ENCODE peak calls at places on chromosomes 1 and 21, in eight cellular contexts. D is activated CD4-positive, alpha-beta T cell treated with anti-CD3 and anti-CD28 coated beads, Interleukin-2, amount 50 U/mL, for 24 hours; G is PC-9; K is effector memory CD4-positive, alpha-beta T cell; O is substantia nigra; U is cardiac fibroblast; Q is HFF-Myc; R is EL. F is an unnamed sample.

GRCh38 chr1:72285074-72285425 is 2.7 kb upstream of the NEGR1 start:
- DNase-seq in D (no peak), G (no peak), K (no peak), O (no peak), U (no peak), Q (no peak), R (no peak), F (no peak)

GRCh38 chr1:91741301-91741700 is 144.7 kb downstream of the TGFBR3 start:
- DNase-seq in D (no peak), G (no peak), K (no peak), O (no peak), U (peak), Q (no peak), R (peak), F (peak)

GRCh38 chr1:87132664-87133000 is 196.0 kb upstream of the LMO4 start:
- DNase-seq in D (no peak), G (no peak), K (no peak), O (no peak), U (no peak), Q (no peak), R (no peak), F (no peak)

GRCh38 chr21:39568380-39568779 is 44.4 kb upstream of the B3GALT5 start:
- DNase-seq in D (no peak), G (no peak), K (no peak), O (no peak), U (no peak), Q (no peak), R (no peak), F (no peak)

GRCh38 chr1:42949312-42950145 is 9.1 kb downstream of the SLC2A1 start:
- DNase-seq in D (no peak), G (peak), K (no peak), O (no peak), U (no peak), Q (no peak), R (peak), F (no peak)

GRCh38 chr1:95916616-95917015 is 682.6 kb downstream of the RWDD3 start:
- DNase-seq in D (no peak), G (peak), K (no peak), O (no peak), U (peak), Q (no peak), R (peak), F (peak)

GRCh38 chr21:45011911-45012660 is 62.3 kb upstream of the ADARB1 start:
- DNase-seq in D (no peak), G (peak), K (no peak), O (no peak), U (peak), Q (peak), R (peak), F (peak)

GRCh38 chr21:38223893-38224540 is 32.8 kb upstream of the KCNJ15 start:
- DNase-seq in D (no peak), G (no peak), K (no peak), O (no peak), U (peak), Q (no peak), R (no peak), F (peak)

GRCh38 chr1:184867866-184868585 is 106.3 kb downstream of the NIBAN1 start:
- DNase-seq in D (no peak), G (no peak), K (no peak), O (no peak), U (no peak), Q (no peak), R (no peak), F (no peak)

GRCh38 chr21:43971992-43972255 is 40.2 kb upstream of the TRAPPC10 start:
- DNase-seq in D (no peak), G (no peak), K (no peak), O (no peak), U (no peak), Q (no peak), R (no peak), F (no peak)

GRCh38 chr1:15123925-15124324 is 29.6 kb upstream of the TMEM51 start:
- DNase-seq in D (no peak), G (no peak), K (no peak), O (no peak), U (no peak), Q (no peak), R (no peak), F (no peak)

GRCh38 chr1:106526650-106527049 is 529.8 kb upstream of the PRMT6 start:
- DNase-seq in D (no peak), G (no peak), K (no peak), O (no peak), U (no peak), Q (peak), R (peak), F (peak)

GRCh38 chr1:23483327-23484252 is at the start of gene ASAP3:
- DNase-seq in D (no peak), G (no peak), K (no peak), O (no peak), U (peak), Q (no peak), R (peak), F (peak)

GRCh38 chr1:234875953-234876814 is 252.5 kb downstream of the TOMM20 start:
- DNase-seq in D (no peak), G (peak), K (no peak), O (no peak), U (peak), Q (no peak), R (no peak), F (no peak)

GRCh38 chr21:45497846-45498645 is 44.2 kb downstream of the SLC19A1 start:
- DNase-seq in D (no peak), G (no peak), K (no peak), O (no peak), U (no peak), Q (no peak), R (no peak), F (no peak)

F was measured in astrocyte of the spinal cord.